ENCODE peak calls at places on chromosomes 13 and 19, in nine cellular contexts. W is endothelial cell of umbilical vein, V is Peyer's patch, F is uterus, Y is tibial nerve, U is body of pancreas, I is stomach, M is spleen, B is breast epithelium. Q is an unnamed sample. For H3K36me3, the result is how much of the 10 kb centered on the place peaks cover.

GRCh38 chr13:30616927-30617314 is 799 bp upstream of the USPL1 start:
- DNase-seq in Y (peak), F (peak), B (peak), U (peak), W (peak), M (no peak), V (peak), I (peak), Q (peak)

GRCh38 chr13:109945206-109945960 is 159.0 kb upstream of the IRS2 start:
- DNase-seq in F (no peak), I (no peak), B (no peak), Y (no peak), V (no peak), M (no peak), W (no peak), U (no peak), Q (no peak)

GRCh38 chr19:18849838-18850400 is 18.2 kb downstream of the UPF1 start:
- DNase-seq in U (no peak), M (peak), W (no peak), F (no peak), Y (no peak), I (no peak), V (no peak), B (no peak), Q (no peak)

GRCh38 chr13:42405665-42406390 is 133.9 kb downstream of the AKAP11 start:
- DNase-seq in V (peak), W (no peak), F (no peak), U (no peak), Y (no peak), B (no peak), M (no peak), I (no peak), Q (no peak)

GRCh38 chr13:73754727-73755292 is 379.4 kb downstream of the KLF12 start:
- DNase-seq in W (peak), F (no peak), V (no peak), Y (peak), M (no peak), U (peak), I (no peak), B (no peak), Q (no peak)

GRCh38 chr13:21058361-21058760 is 3.0 kb downstream of the LATS2 start:
- DNase-seq in F (no peak), V (no peak), B (no peak), Y (no peak), W (peak), M (no peak), I (no peak), U (no peak), Q (no peak)

GRCh38 chr19:19445911-19446361 is 40.5 kb downstream of the GATAD2A start:
- DNase-seq in W (no peak), I (no peak), F (no peak), B (no peak), U (no peak), M (peak), V (no peak), Y (no peak), Q (no peak)

GRCh38 chr13:84831666-84832657 is 949.7 kb upstream of the SLITRK1 start:
- DNase-seq in I (no peak), B (no peak), V (no peak), Y (no peak), W (no peak), M (peak), F (no peak), U (no peak), Q (no peak)

GRCh38 chr19:33291623-33292534 is 10.5 kb downstream of the CEBPA start:
- DNase-seq in M (peak), B (no peak), F (no peak), Y (no peak), V (peak), W (no peak), I (no peak), U (no peak), Q (peak)

GRCh38 chr19:7482584-7483439 is 6.0 kb downstream of the PEX11G start:
- DNase-seq in M (no peak), W (no peak), V (peak), U (no peak), I (no peak), F (no peak), B (no peak), Y (no peak), Q (no peak)

GRCh38 chr19:58305065-58305931 is at the start of gene ERVK3-1:
- DNase-seq in V (peak), M (peak), Y (peak), U (peak), I (peak), W (peak), B (peak), F (peak), Q (peak)

GRCh38 chr19:5269279-5269678 is 71.3 kb downstream of the PTPRS start:
- DNase-seq in I (no peak), M (no peak), Y (no peak), W (no peak), U (no peak), V (no peak), B (no peak), F (no peak), Q (no peak)

GRCh38 chr13:105410602-105411001 is 1124.9 kb downstream of the EFNB2 start:
- DNase-seq in V (peak), B (peak), M (peak), I (peak), W (peak), U (peak), Y (peak), F (no peak), Q (peak)

GRCh38 chr19:17309962-17310461 is 649 bp downstream of the DDA1 start:
- DNase-seq in U (no peak), Y (no peak), V (no peak), F (no peak), W (no peak), M (no peak), I (no peak), B (no peak), Q (no peak)

GRCh38 chr19:38015216-38015615 is 108.2 kb downstream of the SIPA1L3 start:
- DNase-seq in B (no peak), Y (no peak), W (no peak), U (no peak), F (no peak), M (no peak), I (no peak), V (no peak), Q (no peak)

GRCh38 chr13:73849292-73849691 is 284.9 kb downstream of the KLF12 start:
- DNase-seq in U (peak), Y (no peak), V (no peak), F (no peak), I (no peak), M (no peak), W (peak), B (no peak), Q (no peak)

GRCh38 chr19:23002690-23003422 is at the start of gene ZNF728:
- DNase-seq in M (no peak), B (peak), Y (peak), V (peak), W (no peak), F (peak), I (no peak), U (peak), Q (no peak)

GRCh38 chr13:30403491-30403890 is 18.8 kb upstream of the UBE2L5 start:
- DNase-seq in I (no peak), F (no peak), Y (no peak), U (no peak), M (no peak), B (no peak), V (no peak), W (no peak), Q (no peak)

GRCh38 chr19:48777139-48777538 is 21.8 kb downstream of the FGF21 start:
- DNase-seq in B (no peak), W (no peak), M (no peak), I (no peak), F (no peak), U (no peak), V (no peak), Y (no peak), Q (no peak)

GRCh38 chr13:25901460-25902376 is 150.1 kb downstream of the SHISA2 start:
- DNase-seq in B (no peak), I (no peak), F (no peak), M (no peak), W (peak), U (no peak), V (no peak), Y (no peak), Q (no peak)

GRCh38 chr13:75798353-75799245 is 162.5 kb downstream of the LMO7 start:
- DNase-seq in U (no peak), B (no peak), F (no peak), W (peak), M (no peak), I (no peak), V (peak), Y (no peak), Q (no peak)

GRCh38 chr13:47708386-47708785 is 292.7 kb downstream of the SUCLA2 start:
- DNase-seq in F (no peak), V (no peak), U (no peak), M (no peak), W (no peak), B (no peak), Y (no peak), I (no peak), Q (no peak)

GRCh38 chr13:108827637-108828036 is 198.2 kb downstream of the MYO16 start:
- DNase-seq in B (no peak), M (no peak), F (no peak), I (no peak), Y (no peak), W (no peak), U (peak), V (no peak), Q (no peak)

GRCh38 chr19:1065606-1066109 is 1.3 kb upstream of the ARHGAP45 start:
- DNase-seq in B (no peak), V (peak), U (no peak), F (no peak), I (no peak), Y (no peak), W (no peak), M (peak), Q (peak)

GRCh38 chr19:47469719-47470118 is 2.0 kb downstream of the SLC8A2 start:
- DNase-seq in V (no peak), M (no peak), F (no peak), W (no peak), B (no peak), Y (no peak), U (no peak), I (no peak), Q (peak)
- H3K4me3 ChIP-seq in V (no peak), M (no peak), F (no peak), W (no peak), B (no peak), Y (no peak), U (no peak), I (no peak), Q (no peak)

GRCh38 chr19:3006075-3006767 is 22.9 kb downstream of the TLE2 start:
- DNase-seq in U (no peak), I (no peak), F (no peak), Y (no peak), M (no peak), V (no peak), B (no peak), W (no peak), Q (no peak)

GRCh38 chr19:3005345-3005744 is 23.7 kb downstream of the TLE2 start:
- DNase-seq in M (no peak), I (no peak), F (no peak), U (no peak), Y (no peak), B (no peak), V (no peak), W (no peak), Q (no peak)

GRCh38 chr19:3001235-3001800 is 24.0 kb downstream of the TLE6 start:
- DNase-seq in U (no peak), Y (no peak), I (no peak), M (no peak), F (no peak), V (no peak), B (no peak), W (no peak), Q (no peak)

GRCh38 chr19:3003046-3003445 is 25.7 kb downstream of the TLE6 start:
- DNase-seq in V (no peak), F (no peak), U (no peak), B (no peak), W (no peak), M (no peak), Y (no peak), I (no peak), Q (no peak)

GRCh38 chr19:3004522-3004921 is 24.6 kb downstream of the TLE2 start:
- DNase-seq in I (no peak), M (no peak), F (no peak), Y (no peak), U (no peak), V (no peak), W (no peak), B (no peak), Q (no peak)
- H3K36me3 ChIP-seq in I (half or more), M (under half), F (under half), Y (under half), U (under half), V (under half), W (under half), B (under half), Q (under half)

GRCh38 chr19:35715981-35716734 is 1.6 kb upstream of the KMT2B start:
- DNase-seq in B (peak), M (peak), I (peak), Y (no peak), V (no peak), W (no peak), F (peak), U (peak), Q (peak)

GRCh38 chr19:35716735-35716984 is 1.1 kb upstream of the KMT2B start:
- DNase-seq in Y (no peak), U (no peak), W (no peak), M (peak), I (no peak), B (no peak), V (no peak), F (no peak), Q (no peak)

GRCh38 chr19:35718345-35719041 is 690 bp downstream of the KMT2B start:
- DNase-seq in Y (no peak), M (peak), U (peak), F (peak), I (peak), V (peak), B (no peak), W (peak), Q (peak)

GRCh38 chr19:35716985-35717664 is 678 bp upstream of the KMT2B start:
- DNase-seq in V (peak), I (peak), B (peak), U (peak), F (peak), M (peak), W (peak), Y (peak), Q (peak)

GRCh38 chr19:35717665-35718344 is at the start of gene KMT2B:
- DNase-seq in I (peak), B (no peak), F (no peak), Y (peak), U (no peak), M (no peak), V (no peak), W (no peak), Q (no peak)
- TF ChIP-seq POLR2A in I (no peak), B (no peak), F (peak), Y (peak), U (no peak), M (no peak), V (no peak), W (no peak), Q (no peak)

GRCh38 chr19:20662421-20663105 is 1.2 kb upstream of the ZNF626 start:
- DNase-seq in B (no peak), F (no peak), V (no peak), I (no peak), M (no peak), Y (no peak), U (no peak), W (no peak), Q (no peak)

GRCh38 chr19:20664917-20665781 is 3.8 kb upstream of the ZNF626 start:
- DNase-seq in M (no peak), B (no peak), F (no peak), W (no peak), I (no peak), U (no peak), V (no peak), Y (no peak), Q (no peak)

GRCh38 chr19:20667281-20667680 is 5.9 kb upstream of the ZNF626 start:
- DNase-seq in I (no peak), U (no peak), W (no peak), M (no peak), B (no peak), Y (no peak), F (no peak), V (no peak), Q (no peak)

GRCh38 chr19:20660473-20660872 is 898 bp downstream of the ZNF626 start:
- DNase-seq in W (peak), I (no peak), M (no peak), U (no peak), V (no peak), B (no peak), Y (no peak), F (no peak), Q (no peak)

GRCh38 chr19:20661150-20661819 is at the start of gene ZNF626:
- DNase-seq in V (peak), Y (peak), F (peak), W (peak), U (peak), B (peak), I (peak), M (peak), Q (peak)
- H3K4me3 ChIP-seq in V (peak), Y (peak), F (peak), W (peak), U (peak), B (peak), I (peak), M (peak), Q (peak)